ENCODE peak calls at places on chromosomes 16 and 17, in ten cellular contexts. M, I, C, O, G, V, A, W, H and Z are unnamed samples.

GRCh38 chr16:51237861-51238378 is 86.8 kb upstream of the SALL1 start:
- DNase-seq in M (no peak), I (no peak), C (no peak), O (no peak), G (no peak), V (no peak), A (no peak), W (no peak), H (no peak), Z (no peak)

GRCh38 chr17:35727635-35728034 is 3.8 kb upstream of the RASL10B start:
- DNase-seq in M (no peak), I (no peak), C (no peak), O (no peak), G (no peak), V (no peak), A (no peak), W (no peak), H (no peak), Z (no peak)

GRCh38 chr17:4706121-4706520 is 2.2 kb upstream of the PELP1 start:
- DNase-seq in M (peak), I (no peak), C (peak), O (no peak), G (no peak), V (no peak), A (no peak), W (peak), H (peak), Z (no peak)

GRCh38 chr17:9291912-9292562 is 270.7 kb downstream of the NTN1 start:
- DNase-seq in M (peak), I (no peak), C (peak), O (peak), G (no peak), V (peak), A (no peak), W (peak), H (no peak), Z (peak)

GRCh38 chr17:31581022-31581483 is 189.6 kb downstream of the RAB11FIP4 start:
- DNase-seq in M (peak), I (peak), C (no peak), O (no peak), G (no peak), V (no peak), A (no peak), W (peak), H (peak), Z (peak)

GRCh38 chr17:75850928-75851692 is 4.0 kb downstream of the WBP2 start:
- DNase-seq in M (no peak), I (peak), C (no peak), O (no peak), G (no peak), V (no peak), A (no peak), W (no peak), H (peak), Z (no peak)

GRCh38 chr16:14424595-14424994 is 205.5 kb downstream of the PARN start:
- DNase-seq in M (no peak), I (no peak), C (no peak), O (no peak), G (no peak), V (no peak), A (no peak), W (no peak), H (no peak), Z (no peak)

GRCh38 chr17:34703533-34703932 is 124.2 kb downstream of the TMEM132E start:
- DNase-seq in M (peak), I (peak), C (peak), O (peak), G (peak), V (peak), A (peak), W (peak), H (peak), Z (peak)

GRCh38 chr16:7101054-7101453 is 231.6 kb upstream of the RBFOX1 start:
- DNase-seq in M (no peak), I (no peak), C (no peak), O (no peak), G (no peak), V (no peak), A (no peak), W (no peak), H (no peak), Z (no peak)

GRCh38 chr16:83954577-83955016 is 1.6 kb downstream of the OSGIN1 start:
- DNase-seq in M (peak), I (peak), C (peak), O (no peak), G (no peak), V (no peak), A (no peak), W (peak), H (peak), Z (peak)

GRCh38 chr16:83330251-83330650 is 477.5 kb upstream of the HSBP1 start:
- DNase-seq in M (no peak), I (no peak), C (peak), O (no peak), G (no peak), V (no peak), A (no peak), W (no peak), H (no peak), Z (no peak)

GRCh38 chr17:17880577-17881196 is 43.9 kb upstream of the SREBF1 start:
- DNase-seq in M (no peak), I (no peak), C (no peak), O (no peak), G (no peak), V (no peak), A (no peak), W (no peak), H (no peak), Z (no peak)

GRCh38 chr16:424033-424622 is 1.3 kb upstream of the RAB11FIP3 start:
- DNase-seq in M (peak), I (peak), C (no peak), O (no peak), G (no peak), V (no peak), A (no peak), W (peak), H (peak), Z (peak)

GRCh38 chr17:39231091-39231561 is 5.4 kb upstream of the STAC2 start:
- DNase-seq in M (no peak), I (no peak), C (no peak), O (no peak), G (no peak), V (no peak), A (no peak), W (no peak), H (no peak), Z (no peak)

GRCh38 chr16:6957676-6958075 is 375.0 kb upstream of the RBFOX1 start:
- DNase-seq in M (no peak), I (no peak), C (no peak), O (no peak), G (no peak), V (no peak), A (no peak), W (no peak), H (no peak), Z (no peak)

GRCh38 chr16:2713985-2714774 is 5.8 kb downstream of the PRSS27 start:
- DNase-seq in M (no peak), I (no peak), C (no peak), O (no peak), G (no peak), V (no peak), A (no peak), W (no peak), H (no peak), Z (no peak)

GRCh38 chr17:57783338-57783742 is 38.2 kb upstream of the CCDC182 start:
- DNase-seq in M (peak), I (peak), C (peak), O (peak), G (no peak), V (peak), A (peak), W (peak), H (no peak), Z (no peak)

GRCh38 chr17:78272181-78272913 is 40.9 kb downstream of the TMEM235 start:
- DNase-seq in M (no peak), I (peak), C (peak), O (peak), G (no peak), V (no peak), A (peak), W (peak), H (peak), Z (peak)

GRCh38 chr17:10815318-10815717 is 11.4 kb upstream of the TMEM238L start:
- DNase-seq in M (no peak), I (no peak), C (no peak), O (no peak), G (no peak), V (no peak), A (no peak), W (no peak), H (no peak), Z (no peak)

GRCh38 chr16:10728035-10728462 is 15.6 kb upstream of the NUBP1 start:
- DNase-seq in M (no peak), I (no peak), C (no peak), O (no peak), G (no peak), V (no peak), A (peak), W (no peak), H (no peak), Z (no peak)

GRCh38 chr17:1104222-1104621 is 75.6 kb downstream of the ABR start:
- DNase-seq in M (no peak), I (no peak), C (no peak), O (no peak), G (no peak), V (no peak), A (no peak), W (no peak), H (no peak), Z (no peak)

GRCh38 chr16:21277927-21278706 is at the start of gene CRYM:
- DNase-seq in M (peak), I (peak), C (peak), O (peak), G (no peak), V (no peak), A (peak), W (peak), H (no peak), Z (peak)

GRCh38 chr17:35079547-35079946 is 16.0 kb upstream of the RFFL start:
- DNase-seq in M (peak), I (peak), C (no peak), O (no peak), G (no peak), V (no peak), A (no peak), W (peak), H (no peak), Z (no peak)

GRCh38 chr16:81035975-81036750 is 521 bp downstream of the ATMIN start:
- DNase-seq in M (peak), I (peak), C (peak), O (peak), G (no peak), V (peak), A (peak), W (peak), H (no peak), Z (peak)

GRCh38 chr16:608019-608418 is 18.2 kb downstream of the RAB40C start:
- DNase-seq in M (no peak), I (no peak), C (no peak), O (no peak), G (no peak), V (no peak), A (no peak), W (no peak), H (no peak), Z (no peak)

GRCh38 chr16:72013888-72014538 is 5.5 kb downstream of the DHODH start:
- DNase-seq in M (no peak), I (no peak), C (no peak), O (peak), G (no peak), V (no peak), A (no peak), W (no peak), H (peak), Z (no peak)

GRCh38 chr16:30076276-30076791 is 540 bp downstream of the PPP4C start:
- DNase-seq in M (peak), I (peak), C (no peak), O (peak), G (no peak), V (no peak), A (no peak), W (no peak), H (no peak), Z (no peak)

GRCh38 chr17:867896-868489 is 85.8 kb downstream of the MRM3 start:
- DNase-seq in M (no peak), I (no peak), C (no peak), O (no peak), G (no peak), V (no peak), A (no peak), W (no peak), H (no peak), Z (no peak)

GRCh38 chr16:56667581-56668571 is at the start of gene MT1G:
- DNase-seq in M (peak), I (no peak), C (peak), O (no peak), G (no peak), V (peak), A (no peak), W (peak), H (no peak), Z (no peak)

GRCh38 chr16:56670640-56670934 is 973 bp downstream of the MT1H start:
- DNase-seq in M (no peak), I (no peak), C (peak), O (no peak), G (no peak), V (no peak), A (no peak), W (no peak), H (no peak), Z (no peak)

GRCh38 chr16:56671706-56672105 is 2.1 kb downstream of the MT1H start:
- DNase-seq in M (peak), I (no peak), C (no peak), O (no peak), G (no peak), V (no peak), A (no peak), W (peak), H (no peak), Z (no peak)

GRCh38 chr16:56669840-56670639 is 426 bp downstream of the MT1H start:
- DNase-seq in M (no peak), I (no peak), C (peak), O (no peak), G (no peak), V (no peak), A (no peak), W (no peak), H (no peak), Z (no peak)

GRCh38 chr16:56669005-56669839 is at the start of gene MT1H:
- DNase-seq in M (no peak), I (no peak), C (peak), O (no peak), G (no peak), V (no peak), A (no peak), W (no peak), H (no peak), Z (no peak)
- TF ChIP-seq EZH2 in M (no peak), I (no peak), C (peak), O (no peak), G (no peak), V (no peak), A (no peak), W (no peak), H (peak), Z (no peak)

DNA sequence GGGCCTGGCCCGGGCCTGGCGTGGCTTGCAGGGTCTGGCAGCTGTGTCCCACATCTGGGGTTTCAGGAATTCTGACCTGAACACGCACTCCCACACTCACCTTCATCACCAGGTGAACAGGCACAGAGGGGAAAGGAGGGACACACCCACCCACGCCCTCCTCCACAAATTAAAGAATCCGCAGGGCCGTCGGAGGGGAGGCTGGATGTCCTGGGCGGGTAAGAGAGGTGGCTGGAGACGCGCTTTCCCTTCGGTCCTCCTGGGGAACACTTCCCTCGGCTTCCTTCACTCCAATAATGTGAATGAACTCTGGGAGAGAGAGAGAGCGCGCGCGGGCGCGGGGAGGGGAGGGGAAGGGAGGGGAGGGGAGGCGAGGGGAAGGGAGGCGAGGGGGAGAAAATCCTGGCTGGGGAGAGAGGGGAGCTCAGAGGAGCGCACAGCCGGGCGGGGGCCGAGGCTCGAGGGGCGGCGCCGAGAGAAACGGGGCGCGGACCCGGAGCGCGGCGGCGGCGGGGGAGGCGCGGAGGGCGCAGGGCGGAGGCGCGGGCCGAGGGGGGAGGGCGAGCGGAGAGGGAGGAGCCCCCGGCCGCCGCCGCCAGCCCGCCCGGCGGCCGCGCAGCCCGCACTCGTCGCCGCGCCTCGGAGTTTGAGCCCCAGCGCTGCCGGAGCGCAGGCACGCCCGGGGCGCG is at the start of gene CACNG4:
- DNase-seq in M (no peak), I (no peak), C (peak), O (no peak), G (no peak), V (no peak), A (no peak), W (no peak), H (no peak), Z (no peak)
- TF ChIP-seq EZH2 in M (peak), I (peak), C (no peak), O (no peak), G (no peak), V (no peak), A (no peak), W (no peak), H (no peak), Z (no peak)

DNA sequence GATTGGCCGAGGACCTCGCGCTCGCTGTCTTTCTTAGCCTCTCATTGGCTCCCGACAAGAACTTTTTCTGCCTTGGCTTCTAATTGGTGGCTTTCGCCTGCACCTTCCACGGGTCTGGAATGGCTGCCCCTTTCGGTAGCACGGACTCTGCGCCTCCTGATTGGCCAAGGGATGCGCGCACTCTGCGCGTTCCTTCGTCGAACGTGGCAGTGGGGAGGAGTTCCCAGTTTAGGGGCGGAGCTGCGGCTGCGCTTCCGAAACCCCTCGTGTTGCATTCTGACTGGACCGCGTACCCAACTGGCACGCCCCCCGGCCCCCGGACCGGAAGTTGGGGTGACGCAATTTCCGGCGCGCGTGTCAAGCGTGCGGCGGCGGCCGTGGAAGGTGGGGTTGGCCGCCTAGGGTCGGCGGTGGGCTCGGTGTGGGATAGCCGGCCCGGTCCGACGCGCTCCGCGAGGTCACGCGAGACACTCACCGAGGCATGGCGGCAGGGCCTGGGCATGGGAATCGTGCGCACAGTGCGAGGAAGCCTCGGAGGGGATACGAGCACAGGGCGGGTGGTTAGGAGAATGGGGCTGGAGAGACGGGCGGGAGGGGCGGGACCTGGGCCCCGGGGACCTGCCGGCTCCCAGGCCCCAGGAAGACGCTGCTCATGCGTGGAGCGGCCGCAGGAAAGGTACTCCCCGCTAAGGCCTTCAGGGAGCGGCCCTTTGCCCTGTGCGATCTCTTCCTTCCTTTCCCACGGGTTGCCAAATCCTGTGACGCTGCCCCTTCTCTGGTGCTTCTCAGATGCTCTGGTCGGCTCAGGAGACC is 627 bp upstream of the P4HB start:
- DNase-seq in M (peak), I (peak), C (peak), O (peak), G (peak), V (peak), A (peak), W (peak), H (peak), Z (peak)
- TF ChIP-seq EZH2 in M (no peak), I (peak), C (no peak), O (peak), G (no peak), V (peak), A (no peak), W (peak), H (peak), Z (no peak)

GRCh38 chr17:76948726-76949342 is 80.6 kb downstream of the MGAT5B start:
- DNase-seq in M (no peak), I (no peak), C (no peak), O (no peak), G (no peak), V (no peak), A (no peak), W (no peak), H (no peak), Z (no peak)
- TF ChIP-seq EZH2 in M (no peak), I (no peak), C (no peak), O (no peak), G (no peak), V (no peak), A (no peak), W (no peak), H (no peak), Z (no peak)

DNA sequence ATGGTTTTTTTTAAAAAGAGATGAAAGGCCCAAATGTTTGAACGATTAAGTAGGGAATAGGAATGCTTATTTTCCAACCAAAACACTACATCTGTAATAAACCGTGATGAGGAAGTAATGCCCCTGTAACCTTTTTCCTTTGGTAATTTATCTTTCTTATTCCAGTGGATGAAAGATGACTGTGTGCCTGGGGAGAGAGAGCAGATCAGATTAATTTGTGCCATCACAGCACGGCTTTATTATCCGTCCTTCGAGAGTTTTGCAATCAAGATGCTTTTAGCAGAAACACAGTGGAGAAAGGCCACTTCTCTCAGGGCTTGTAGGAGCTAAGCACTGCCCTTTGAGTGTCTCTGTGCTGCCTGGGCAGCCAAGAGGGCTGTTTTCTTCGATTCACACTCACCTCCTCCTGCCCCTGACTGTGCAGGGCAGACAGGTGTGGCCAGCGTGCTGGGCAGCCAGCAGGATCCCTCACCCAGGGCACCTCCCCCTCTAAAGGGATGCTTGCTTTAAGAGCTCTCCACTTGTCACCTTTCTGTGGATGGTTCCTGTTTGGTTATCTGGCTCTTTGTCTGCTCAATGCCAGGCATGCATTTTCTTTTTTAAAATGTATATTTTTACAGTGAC is 190.2 kb downstream of the PRKCA start:
- DNase-seq in M (peak), I (no peak), C (no peak), O (no peak), G (no peak), V (no peak), A (no peak), W (peak), H (peak), Z (no peak)
- TF ChIP-seq EZH2 in M (no peak), I (no peak), C (no peak), O (no peak), G (no peak), V (no peak), A (no peak), W (no peak), H (no peak), Z (no peak)

DNA sequence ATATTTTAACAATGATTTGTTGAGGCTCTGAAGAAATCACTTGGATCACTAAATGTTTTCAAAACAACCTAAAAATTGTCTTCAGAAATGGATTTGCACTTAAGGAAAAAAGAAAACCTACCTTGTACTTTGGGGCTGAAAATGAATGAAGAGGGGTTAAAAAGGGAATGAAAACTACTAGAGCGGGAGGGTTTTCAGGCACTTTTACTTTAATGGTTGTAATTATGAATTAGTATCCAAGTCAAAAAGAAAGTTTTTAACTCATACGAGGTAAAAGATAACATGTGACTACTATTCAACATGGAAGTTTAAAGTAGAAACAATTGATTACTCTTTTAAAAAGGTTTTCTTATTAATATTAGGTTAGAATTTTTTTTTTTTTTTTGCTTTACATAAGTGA is 5.1 kb downstream of the IGF2BP1 start:
- DNase-seq in M (no peak), I (no peak), C (no peak), O (no peak), G (no peak), V (no peak), A (no peak), W (no peak), H (no peak), Z (no peak)
- TF ChIP-seq EZH2 in M (no peak), I (no peak), C (no peak), O (no peak), G (no peak), V (no peak), A (no peak), W (no peak), H (no peak), Z (no peak)